ENCODE peak calls at places on chromosome 4, in eight cellular contexts. X is GM03348; T is T follicular helper cell; Y is GM04503; Q is RPMI8226; S is fibroblast of pulmonary artery; Z is HCT116; O is CD4-positive, alpha-beta T cell. K is an unnamed sample.

GRCh38 chr4:127870688-127871087 is 10.0 kb upstream of the PLK4 start:
- DNase-seq in O (no peak), Y (peak), T (no peak), S (peak), X (peak), Q (no peak), Z (no peak), K (peak)

GRCh38 chr4:186137193-186137792 is 32.8 kb downstream of the FAM149A start:
- DNase-seq in X (peak), S (peak), Y (no peak), Q (peak), O (no peak), Z (peak), T (no peak), K (peak)

GRCh38 chr4:132001542-132001941 is 1147.6 kb upstream of the PCDH10 start:
- DNase-seq in S (peak), X (no peak), O (no peak), T (no peak), Q (no peak), Y (peak), Z (no peak), K (peak)

GRCh38 chr4:152536545-152537182 is 772 bp upstream of the FBXW7 start:
- DNase-seq in X (peak), O (no peak), Z (peak), S (peak), Q (peak), Y (no peak), T (peak), K (peak)

GRCh38 chr4:20984011-20984836 is 284.0 kb downstream of the PACRGL start:
- DNase-seq in T (no peak), Q (no peak), Y (no peak), S (no peak), Z (no peak), X (no peak), O (no peak), K (no peak)

GRCh38 chr4:110309686-110310085 is 111.3 kb upstream of the ELOVL6 start:
- DNase-seq in Q (no peak), X (peak), Y (no peak), S (peak), Z (no peak), O (no peak), T (no peak), K (peak)

GRCh38 chr4:52864816-52865215 is 2.7 kb downstream of the RASL11B start:
- DNase-seq in O (no peak), Q (no peak), X (peak), S (peak), T (no peak), Z (no peak), Y (no peak), K (peak)

GRCh38 chr4:100417565-100417964 is 100.3 kb downstream of the EMCN start:
- DNase-seq in Y (no peak), S (peak), Q (no peak), X (peak), T (no peak), Z (no peak), O (no peak), K (peak)

GRCh38 chr4:133759428-133759827 is 442.2 kb downstream of the PABPC4L start:
- DNase-seq in T (no peak), Q (no peak), S (no peak), Y (no peak), Z (no peak), X (no peak), O (no peak), K (peak)

GRCh38 chr4:45957353-45957752 is 166.5 kb downstream of the GABRG1 start:
- DNase-seq in Y (no peak), S (no peak), T (no peak), Z (no peak), O (no peak), Q (no peak), X (no peak), K (no peak)

GRCh38 chr4:185941476-185941875 is 127.5 kb upstream of the TLR3 start:
- DNase-seq in X (no peak), S (peak), O (no peak), Y (no peak), Q (no peak), T (no peak), Z (no peak), K (no peak)

GRCh38 chr4:52799813-52800212 is 48.6 kb upstream of the ERVMER34-1 start:
- DNase-seq in Y (no peak), Q (no peak), Z (no peak), S (no peak), T (no peak), O (no peak), X (no peak), K (peak)

GRCh38 chr4:86771141-86771540 is 78.0 kb downstream of the SLC10A6 start:
- DNase-seq in O (no peak), X (no peak), Q (no peak), S (no peak), Y (no peak), Z (no peak), T (no peak), K (no peak)

GRCh38 chr4:106369456-106370060 is 980 bp upstream of the GIMD1 start:
- DNase-seq in X (peak), T (no peak), Y (peak), Q (peak), S (peak), O (no peak), Z (peak), K (peak)

GRCh38 chr4:119659576-119659975 is 31.0 kb upstream of the PDE5A start:
- DNase-seq in Q (no peak), T (no peak), S (peak), O (no peak), Z (no peak), X (peak), Y (no peak), K (peak)

GRCh38 chr4:6235012-6235411 is 34.6 kb upstream of the WFS1 start:
- DNase-seq in X (no peak), Q (no peak), Y (no peak), Z (no peak), T (no peak), S (no peak), O (no peak), K (no peak)

GRCh38 chr4:183571350-183572076 is 66.7 kb downstream of the ING2 start:
- DNase-seq in O (no peak), Y (no peak), S (peak), Q (peak), Z (no peak), X (no peak), T (no peak), K (peak)

GRCh38 chr4:73600917-73601316 is 19.3 kb downstream of the RASSF6 start:
- DNase-seq in Q (no peak), Y (no peak), O (no peak), Z (no peak), X (no peak), S (peak), T (no peak), K (peak)

GRCh38 chr4:119597377-119597776 is 31.2 kb downstream of the PDE5A start:
- DNase-seq in T (no peak), O (no peak), Y (no peak), S (no peak), Q (no peak), Z (no peak), X (no peak), K (peak)

GRCh38 chr4:114879916-114880315 is 233.5 kb downstream of the NDST4 start:
- DNase-seq in Z (no peak), Y (no peak), Q (no peak), O (no peak), X (no peak), S (no peak), T (no peak), K (peak)

GRCh38 chr4:118033148-118034060 is 882 bp upstream of the NDST3 start:
- DNase-seq in Y (no peak), O (no peak), S (peak), X (peak), T (no peak), Z (peak), Q (peak), K (peak)

GRCh38 chr4:67198757-67199156 is 346.5 kb downstream of the CENPC start:
- DNase-seq in O (no peak), S (peak), Q (no peak), Z (no peak), Y (no peak), T (no peak), X (no peak), K (no peak)

GRCh38 chr4:158722291-158722916 is 792 bp downstream of the PPID start:
- DNase-seq in T (no peak), Z (no peak), Y (no peak), Q (peak), S (peak), X (peak), O (no peak), K (peak)

GRCh38 chr4:33060873-33061542 is 2340.8 kb downstream of the PCDH7 start:
- DNase-seq in O (no peak), X (no peak), Q (peak), Z (peak), Y (no peak), S (peak), T (no peak), K (peak)